ENCODE peak calls at places on chromosomes 7 and 10, in eight cellular contexts. E is keratinocyte, H is A549, D is adrenal gland, Z is body of pancreas, I is thyroid gland, J is heart right ventricle, A is neuronal stem cell. O is an unnamed sample.

GRCh38 chr7:113731571-113731970 is 187.2 kb downstream of the PPP1R3A start:
- DNase-seq in E (no peak), H (no peak), D (no peak), Z (no peak), I (no peak), J (no peak), A (no peak), O (no peak)

GRCh38 chr10:129332476-129332875 is 134.6 kb upstream of the MGMT start:
- DNase-seq in E (no peak), H (no peak), D (no peak), Z (no peak), I (no peak), J (no peak), A (no peak), O (no peak)

GRCh38 chr7:77980087-77980713 is 181.6 kb downstream of the PHTF2 start:
- DNase-seq in E (no peak), H (no peak), D (no peak), Z (no peak), I (no peak), J (no peak), A (no peak), O (no peak)

GRCh38 chr7:16929146-16929762 is 47.5 kb upstream of the AGR3 start:
- DNase-seq in E (no peak), H (no peak), D (no peak), Z (no peak), I (no peak), J (no peak), A (no peak), O (no peak)

GRCh38 chr7:99409192-99409572 is 413 bp downstream of the BUD31 start:
- DNase-seq in E (no peak), H (no peak), D (no peak), Z (no peak), I (no peak), J (no peak), A (no peak), O (no peak)

GRCh38 chr10:60914676-60915075 is 29.3 kb downstream of the RHOBTB1 start:
- DNase-seq in E (no peak), H (no peak), D (peak; percentile 57), Z (no peak), I (no peak), J (no peak), A (no peak), O (no peak)

GRCh38 chr10:122499012-122499411 is 37.7 kb downstream of the HTRA1 start:
- DNase-seq in E (no peak), H (no peak), D (no peak), Z (no peak), I (no peak), J (peak; percentile 52), A (no peak), O (no peak)

GRCh38 chr7:91474074-91474473 is 209.8 kb downstream of the FZD1 start:
- DNase-seq in E (no peak), H (no peak), D (no peak), Z (no peak), I (no peak), J (no peak), A (no peak), O (no peak)

GRCh38 chr10:1331560-1331959 is 275.4 kb downstream of the WDR37 start:
- DNase-seq in E (no peak), H (no peak), D (no peak), Z (no peak), I (no peak), J (no peak), A (no peak), O (no peak)

GRCh38 chr7:30176463-30177090 is 41.8 kb downstream of the MTURN start:
- DNase-seq in E (no peak), H (no peak), D (no peak), Z (no peak), I (peak; percentile 61), J (no peak), A (no peak), O (no peak)

GRCh38 chr7:83109352-83109751 is 53.3 kb downstream of the PCLO start:
- DNase-seq in E (no peak), H (no peak), D (no peak), Z (no peak), I (no peak), J (no peak), A (no peak), O (no peak)

GRCh38 chr7:114150704-114151103 is 231.9 kb upstream of the PPP1R3A start:
- DNase-seq in E (no peak), H (no peak), D (no peak), Z (no peak), I (no peak), J (no peak), A (no peak), O (no peak)

GRCh38 chr10:77849039-77849664 is 77.4 kb downstream of the DLG5 start:
- DNase-seq in E (no peak), H (no peak), D (no peak), Z (no peak), I (no peak), J (no peak), A (peak; percentile 69), O (no peak)

DNA sequence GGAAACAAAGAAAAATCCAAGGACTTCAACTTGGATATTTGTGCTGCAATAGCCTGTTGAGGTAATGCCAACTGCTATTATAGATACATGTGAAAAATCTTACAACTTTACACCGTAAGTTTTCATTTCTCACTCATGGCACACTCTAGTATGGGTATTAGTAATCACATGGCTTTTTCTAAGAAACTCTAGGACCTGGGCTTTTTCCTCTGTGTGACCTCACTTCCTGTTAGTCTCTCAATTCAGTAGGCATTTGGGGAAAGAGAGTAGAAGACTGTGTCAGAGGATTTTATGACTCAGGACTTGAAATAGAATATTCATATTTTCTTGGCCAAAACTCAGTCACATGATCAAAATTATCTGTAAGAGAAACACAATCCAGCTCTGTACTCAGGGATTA is 1049.9 kb downstream of the REEP3 start:
- DNase-seq in E (no peak), H (no peak), D (no peak), Z (no peak), I (no peak), J (no peak), A (no peak), O (no peak)
- H3K27ac ChIP-seq in E (no peak overlapping the region), H (no peak overlapping the region), D (no peak overlapping the region), Z (no peak overlapping the region), I (no peak overlapping the region), J (no peak overlapping the region), A (no peak overlapping the region), O (no peak overlapping the region)

GRCh38 chr10:3238115-3238871 is 65.7 kb upstream of the PITRM1 start:
- DNase-seq in E (no peak), H (no peak), D (no peak), Z (no peak), I (no peak), J (no peak), A (no peak), O (no peak)
- H3K27ac ChIP-seq in E (no peak overlapping the region), H (no peak overlapping the region), D (no peak overlapping the region), Z (no peak overlapping the region), I (no peak overlapping the region), J (no peak overlapping the region), A (no peak overlapping the region), O (no peak overlapping the region)

DNA sequence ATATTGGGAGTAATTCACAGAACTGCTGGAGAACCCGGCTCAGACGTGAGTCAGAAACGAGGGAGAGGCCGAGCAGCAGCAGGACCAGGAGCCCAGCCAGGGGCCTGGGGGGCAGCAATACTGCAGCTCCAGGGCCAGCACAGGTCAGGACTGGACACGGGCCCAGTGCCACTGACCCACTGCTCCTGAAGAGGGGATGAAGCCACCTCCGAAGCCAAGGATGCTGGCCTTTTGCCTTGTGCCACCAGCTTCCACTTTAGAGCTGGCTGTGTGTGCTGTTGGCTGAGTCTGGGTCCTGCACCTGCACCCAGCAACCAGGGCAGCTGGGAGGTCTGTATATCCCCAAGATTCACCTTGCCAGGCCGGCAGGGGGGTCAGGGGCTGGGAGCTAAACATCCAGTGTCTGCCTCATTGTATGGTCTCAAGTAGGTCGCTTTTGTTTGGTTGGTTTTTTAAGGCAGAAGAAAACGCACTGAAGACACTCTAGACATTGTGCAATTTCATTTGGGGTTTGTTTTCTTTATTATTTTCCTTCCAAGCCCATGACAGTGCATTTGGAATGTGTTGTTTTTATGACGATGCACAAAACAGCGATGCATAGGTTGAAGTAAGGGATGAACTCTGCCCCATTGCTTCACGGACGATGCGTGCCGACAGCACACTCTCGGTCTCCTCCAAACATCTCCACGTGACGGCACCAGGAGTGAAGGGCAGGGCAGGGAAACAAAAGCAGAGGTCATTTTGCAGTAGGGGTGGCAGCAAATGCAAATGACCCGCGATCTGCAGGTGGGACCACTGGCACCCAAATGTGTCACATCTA is 27.7 kb upstream of the INSIG1 start:
- DNase-seq in E (no peak), H (no peak), D (no peak), Z (no peak), I (no peak), J (no peak), A (no peak), O (no peak)
- H3K27ac ChIP-seq in E (no peak overlapping the region), H (no peak overlapping the region), D (no peak overlapping the region), Z (no peak overlapping the region), I (no peak overlapping the region), J (no peak overlapping the region), A (no peak overlapping the region), O (no peak overlapping the region)

DNA sequence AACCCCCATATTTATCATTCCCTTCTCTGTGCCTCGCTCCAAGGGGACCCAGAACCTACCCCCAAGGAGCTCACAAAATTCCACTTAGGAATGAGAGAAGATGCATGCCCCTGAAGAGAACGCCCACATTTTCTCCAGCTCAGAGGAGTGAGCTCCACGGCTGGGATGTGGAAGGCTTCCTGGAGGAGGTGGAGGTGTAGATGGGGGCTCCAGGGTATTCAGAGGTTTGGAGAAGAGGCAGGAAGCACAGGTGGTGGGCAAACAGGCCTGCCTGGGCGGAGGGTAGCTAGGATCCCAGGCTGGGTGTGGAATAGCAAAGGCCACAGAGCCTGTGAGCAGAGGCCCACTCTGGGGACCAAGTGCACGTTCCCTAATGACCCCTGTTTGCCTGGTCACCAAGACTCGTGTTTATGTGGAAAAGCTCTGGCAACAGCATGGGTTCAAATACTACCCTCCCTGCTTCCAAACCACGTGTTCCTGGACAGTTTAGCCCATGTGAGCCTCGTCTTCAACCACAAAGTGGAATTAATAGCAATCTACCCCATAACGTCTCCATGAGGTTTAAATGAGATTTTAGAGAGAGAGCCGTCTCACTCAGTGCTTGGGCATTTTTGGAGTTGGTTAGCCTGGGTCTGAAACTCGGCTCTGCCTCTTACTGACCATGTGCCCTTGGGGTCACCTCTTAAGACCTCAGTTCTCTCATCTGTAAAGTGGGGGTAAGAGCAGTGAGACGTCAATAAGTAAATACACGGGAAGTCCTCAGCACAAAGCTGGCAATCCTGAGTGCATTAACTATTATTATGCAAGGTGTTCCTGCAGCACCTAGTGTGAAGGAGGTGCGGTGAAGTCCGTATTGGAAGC is 24.7 kb downstream of the UNC5B start:
- DNase-seq in E (no peak), H (no peak), D (no peak), Z (no peak), I (no peak), J (no peak), A (no peak), O (no peak)
- H3K27ac ChIP-seq in E (no peak overlapping the region), H (no peak overlapping the region), D (no peak overlapping the region), Z (no peak overlapping the region), I (no peak overlapping the region), J (no peak overlapping the region), A (no peak overlapping the region), O (no peak overlapping the region)

O was measured in prostate gland.